ENCODE peak calls at places on chromosomes 4 and X, in six cellular contexts. O is heart right ventricle, A is neural progenitor cell, M is lower lobe of right lung, Y is transverse colon, F is IMR-90. L is an unnamed sample.
A peak's percentile ranks its signal among the peaks of the same experiment; 100 is the strongest.

GRCh38 chr4:76779740-76780459 is 118.0 kb downstream of the SOWAHB start:
- DNase-seq in O (no peak), Y (no peak), F (peak; percentile 78), A (no peak), M (no peak), L (no peak)

GRCh38 chrX:155148724-155149537 is 67.3 kb upstream of the VBP1 start:
- DNase-seq in A (peak; percentile 45), M (no peak), O (no peak), Y (peak; percentile 15), F (peak; percentile 11), L (peak; percentile 5)

GRCh38 chr4:110621839-110622751 is 782 bp downstream of the PITX2 start:
- DNase-seq in F (no peak), M (no peak), Y (no peak), A (peak; percentile 63), O (no peak), L (no peak)

GRCh38 chr4:89788243-89789072 is 48.5 kb downstream of the SNCA start:
- DNase-seq in Y (no peak), M (no peak), A (no peak), F (peak; percentile 5), O (peak; percentile 55), L (no peak)

GRCh38 chr4:75985116-75985515 is 5.6 kb downstream of the SDAD1 start:
- DNase-seq in M (no peak), Y (no peak), O (no peak), A (no peak), F (peak; percentile 96), L (no peak)

GRCh38 chrX:150405576-150405975 is 42.5 kb downstream of the MAMLD1 start:
- DNase-seq in F (no peak), A (no peak), M (no peak), Y (no peak), O (no peak), L (no peak)

GRCh38 chrX:7294483-7294882 is 146.5 kb upstream of the PUDP start:
- DNase-seq in A (no peak), Y (no peak), O (no peak), M (no peak), F (peak; percentile 27), L (no peak)

GRCh38 chr4:89303177-89303576 is 4.4 kb downstream of the GPRIN3 start:
- DNase-seq in O (peak; percentile 65), M (peak; percentile 51), F (no peak), A (no peak), Y (peak; percentile 52), L (peak; percentile 40)

GRCh38 chrX:43581888-43582539 is 74.1 kb upstream of the MAOA start:
- DNase-seq in F (no peak), O (no peak), M (no peak), A (no peak), Y (no peak), L (no peak)

GRCh38 chrX:97616883-97617510 is 733.3 kb downstream of the RPA4 start:
- DNase-seq in O (no peak), M (no peak), A (no peak), Y (no peak), F (peak; percentile 74), L (no peak)

GRCh38 chr4:46937493-46937892 is 28.4 kb upstream of the COX7B2 start:
- DNase-seq in A (no peak), M (no peak), O (no peak), F (no peak), Y (no peak), L (no peak)

GRCh38 chrX:8913665-8914409 is 112.7 kb upstream of the FAM9A start:
- DNase-seq in O (peak; percentile 17), A (no peak), M (no peak), F (peak; percentile 47), Y (peak; percentile 9), L (no peak)

GRCh38 chr4:89307446-89308160 is at the start of gene GPRIN3:
- DNase-seq in A (peak; percentile 75), F (no peak), M (peak; percentile 85), O (peak; percentile 62), Y (peak; percentile 66), L (peak; percentile 56)

GRCh38 chrX:116204947-116205346 is 34.4 kb downstream of the AGTR2 start:
- DNase-seq in A (peak; percentile 35), M (no peak), Y (no peak), O (no peak), F (no peak), L (no peak)

GRCh38 chr4:177713454-177713853 is 271.2 kb upstream of the AGA start:
- DNase-seq in F (no peak), A (no peak), Y (no peak), O (no peak), M (no peak), L (no peak)

GRCh38 chrX:148741441-148741840 is 241.0 kb downstream of the AFF2 start:
- DNase-seq in Y (no peak), O (no peak), F (no peak), M (no peak), A (peak; percentile 2), L (no peak)

GRCh38 chr4:38753021-38753806 is 29.6 kb downstream of the TLR10 start:
- DNase-seq in F (peak; percentile 99), O (peak; percentile 88), A (peak; percentile 97), Y (peak; percentile 62), M (peak; percentile 62), L (no peak)

GRCh38 chr4:1855334-1856070 is 454 bp downstream of the LETM1 start:
- DNase-seq in M (peak; percentile 60), Y (peak; percentile 37), A (peak; percentile 45), O (no peak), F (no peak), L (no peak)

GRCh38 chr4:120829113-120829831 is 93.3 kb downstream of the PRDM5 start:
- DNase-seq in M (no peak), O (no peak), A (no peak), F (peak; percentile 70), Y (no peak), L (no peak)

GRCh38 chr4:120826853-120827252 is 95.7 kb downstream of the PRDM5 start:
- DNase-seq in A (no peak), Y (no peak), F (no peak), M (no peak), O (no peak), L (no peak)

GRCh38 chr4:120835342-120835741 is 87.2 kb downstream of the PRDM5 start:
- DNase-seq in O (no peak), M (no peak), Y (no peak), F (no peak), A (no peak), L (no peak)

GRCh38 chr4:120826449-120826848 is 96.1 kb downstream of the PRDM5 start:
- DNase-seq in O (no peak), A (no peak), Y (no peak), F (no peak), M (no peak), L (no peak)

GRCh38 chr4:120830204-120830603 is 92.3 kb downstream of the PRDM5 start:
- DNase-seq in Y (no peak), A (no peak), O (peak; percentile 56), F (peak; percentile 21), M (no peak), L (no peak)
- H3K27ac ChIP-seq in Y (no peak overlapping the region), A (no peak overlapping the region), O (no peak overlapping the region), F (no peak overlapping the region), M (no peak overlapping the region), L (no peak overlapping the region)

DNA sequence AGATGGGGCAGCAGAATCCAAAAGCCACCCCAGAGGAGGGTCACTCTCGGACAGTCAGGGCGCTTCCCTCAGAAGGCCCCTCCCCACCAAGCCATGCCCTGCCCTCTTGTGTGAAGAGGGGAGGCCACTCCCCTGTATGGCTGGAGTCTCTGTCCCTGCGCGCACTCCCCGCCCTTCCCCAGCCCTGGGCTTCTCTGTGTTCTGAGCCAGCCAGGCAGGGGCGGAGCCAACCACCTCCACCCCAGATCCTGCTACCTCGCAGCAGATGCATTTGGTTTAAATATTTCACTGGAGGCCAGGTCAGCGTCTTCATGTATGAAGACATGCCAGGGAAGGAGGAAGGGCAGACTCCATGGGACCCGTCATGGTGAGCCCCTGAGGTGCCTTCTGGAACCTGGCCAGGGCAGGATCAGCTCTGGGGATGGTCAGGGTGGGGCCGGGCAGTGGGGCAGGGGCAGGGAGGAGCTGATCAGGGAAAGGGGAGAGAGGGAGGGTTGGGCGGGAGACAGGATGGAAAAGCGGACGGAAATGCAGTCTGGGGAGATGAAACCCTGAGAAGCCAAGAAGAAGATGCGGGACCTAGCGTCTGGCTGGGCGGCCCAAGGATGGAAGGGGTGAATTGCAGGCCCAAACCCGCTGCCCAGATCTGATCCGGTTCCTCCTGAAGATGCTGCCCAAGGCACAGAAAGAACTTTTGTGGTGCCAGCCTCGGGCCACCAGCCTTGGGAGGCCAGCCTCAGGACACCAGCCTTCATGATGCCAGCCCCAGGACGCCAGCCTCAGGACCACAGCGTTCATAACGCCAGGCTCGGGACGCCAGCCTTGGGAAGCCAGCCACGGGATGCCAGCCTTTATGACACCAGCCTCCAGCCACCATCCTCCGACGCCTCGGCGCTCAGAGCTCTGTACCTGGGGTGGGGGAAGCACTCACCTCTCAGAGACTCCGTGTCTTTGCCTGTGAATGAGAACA is 107.5 kb downstream of the ADRA2C start:
- DNase-seq in A (peak; percentile 76), F (no peak), O (no peak), Y (no peak), M (no peak), L (no peak)
- H3K27me3 ChIP-seq in A (peaks cover 95% of the 10 kb centered on the region), F (peaks cover 73% of the 10 kb centered on the region), O (peaks cover 93% of the 10 kb centered on the region), Y (peaks cover 84% of the 10 kb centered on the region), M (peaks cover 85% of the 10 kb centered on the region), L (peaks cover 52% of the 10 kb centered on the region)

GRCh38 chr4:2932561-2932950 is 30.6 kb downstream of the NOP14 start:
- DNase-seq in O (no peak), M (no peak), A (no peak), F (no peak), Y (no peak), L (no peak)

GRCh38 chr4:2931765-2932560 is 31.2 kb downstream of the NOP14 start:
- DNase-seq in M (peak; percentile 89), Y (peak; percentile 61), A (no peak), F (no peak), O (peak; percentile 65), L (peak; percentile 62)

GRCh38 chr4:2929469-2929868 is 33.7 kb downstream of the NOP14 start:
- DNase-seq in Y (no peak), O (no peak), M (peak; percentile 47), A (no peak), F (no peak), L (no peak)

GRCh38 chr4:2930135-2930805 is 32.9 kb downstream of the NOP14 start:
- DNase-seq in F (no peak), M (peak; percentile 36), O (no peak), Y (no peak), A (no peak), L (no peak)

GRCh38 chr4:2930821-2931764 is 32.1 kb downstream of the NOP14 start:
- DNase-seq in F (no peak), A (no peak), Y (peak; percentile 45), O (no peak), M (peak; percentile 88), L (no peak)
- TF ChIP-seq CTCF in F (no peak), A (no peak), Y (no peak), O (no peak), M (peak; percentile 46), L (no peak)

DNA sequence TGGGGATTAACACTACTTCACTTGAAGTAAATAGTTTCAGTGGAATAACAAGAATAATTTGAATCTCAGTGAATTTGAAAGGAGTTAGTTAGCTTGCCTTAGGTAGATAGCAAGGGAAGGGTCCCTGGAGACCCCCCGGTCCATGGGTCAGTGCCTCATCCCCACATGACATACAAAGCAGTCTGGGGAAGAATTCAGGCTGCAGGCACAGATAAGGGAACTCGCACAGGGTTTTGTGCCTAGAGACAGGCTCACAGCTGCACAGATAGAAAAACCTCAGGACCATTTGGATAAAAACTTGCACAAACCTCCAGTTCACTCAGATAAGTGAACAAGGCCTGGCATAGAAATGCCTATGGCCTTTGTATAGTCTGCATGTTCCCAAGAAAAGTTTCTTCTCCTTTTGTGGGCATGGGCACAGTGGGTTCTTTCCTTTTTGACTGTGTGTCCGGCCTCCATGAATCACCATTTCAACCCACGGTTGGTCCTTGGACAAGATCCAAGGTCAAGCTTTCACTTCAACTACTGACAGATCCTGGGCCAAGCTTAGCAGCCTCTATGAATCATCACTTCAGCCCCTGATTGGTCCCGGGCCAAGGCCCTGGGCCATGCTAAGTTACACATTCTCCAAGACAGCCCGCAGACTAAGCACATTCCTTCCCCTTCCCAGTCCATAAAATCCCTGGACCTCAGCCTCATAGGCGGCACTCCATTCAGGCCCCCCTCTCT is 108.3 kb upstream of the KLHL4 start:
- DNase-seq in F (peak; percentile 24), M (peak; percentile 48), Y (no peak), O (peak; percentile 36), A (no peak), L (no peak)
- H3K27ac ChIP-seq in F (no peak overlapping the region), M (no peak overlapping the region), Y (no peak overlapping the region), O (no peak overlapping the region), A (no peak overlapping the region), L (no peak overlapping the region)